ENCODE peak calls at places on chromosomes 16 and 17, in six cellular contexts. B is NCI-H345, J is islet precursor cell, E is T-cell, D is neural crest cell, V is NCI-H1105. M is an unnamed sample.

GRCh38 chr16:84641643-84642358 is 6.5 kb upstream of the KLHL36 start:
- DNase-seq in D (no peak), B (no peak), E (no peak), V (no peak), J (no peak), M (peak)

GRCh38 chr17:33284022-33284421 is 9.1 kb downstream of the ASIC2 start:
- DNase-seq in D (no peak), B (peak), E (no peak), J (no peak), V (no peak), M (no peak)

GRCh38 chr17:77323413-77324171 is 182.8 kb downstream of the SEC14L1 start:
- DNase-seq in E (no peak), B (no peak), V (no peak), D (no peak), J (no peak), M (no peak)

GRCh38 chr17:57707892-57708291 is 37.2 kb downstream of the CCDC182 start:
- DNase-seq in J (peak), E (no peak), D (no peak), V (no peak), B (peak), M (peak)

GRCh38 chr16:50400967-50401348 is 32.2 kb upstream of the BRD7 start:
- DNase-seq in D (no peak), E (no peak), J (no peak), V (no peak), B (no peak), M (no peak)

GRCh38 chr16:3570420-3571062 is 6.7 kb downstream of the NLRC3 start:
- DNase-seq in B (no peak), V (no peak), D (no peak), E (no peak), J (peak), M (no peak)

GRCh38 chr16:88010971-88011483 is 59.8 kb downstream of the BANP start:
- DNase-seq in E (no peak), B (no peak), D (no peak), J (peak), V (no peak), M (no peak)

GRCh38 chr17:43591750-43592562 is 45.8 kb upstream of the ETV4 start:
- DNase-seq in V (no peak), E (no peak), J (peak), D (no peak), B (no peak), M (no peak)

GRCh38 chr16:71894921-71895678 is at the start of gene IST1:
- DNase-seq in V (peak), B (peak), E (peak), J (peak), D (peak), M (peak)

GRCh38 chr16:47018223-47018891 is 44.9 kb upstream of the DNAJA2 start:
- DNase-seq in B (peak), D (peak), V (peak), J (peak), E (no peak), M (no peak)

GRCh38 chr17:45341389-45342158 is 24.8 kb upstream of the MAP3K14 start:
- DNase-seq in J (peak), B (peak), V (no peak), D (peak), E (no peak), M (no peak)

GRCh38 chr16:50050802-50051201 is 15.0 kb upstream of the HEATR3 start:
- DNase-seq in E (no peak), V (no peak), J (no peak), B (no peak), D (no peak), M (no peak)

GRCh38 chr16:86806838-86807351 is 228.5 kb downstream of the FOXL1 start:
- DNase-seq in B (no peak), V (no peak), D (no peak), J (peak), E (no peak), M (no peak)

GRCh38 chr17:7307686-7308624 is 527 bp downstream of the EIF5A start:
- DNase-seq in E (peak), B (no peak), V (no peak), D (peak), J (peak), M (no peak)

GRCh38 chr16:4682616-4683254 is 10.6 kb upstream of the NUDT16L1 start:
- DNase-seq in J (peak), V (no peak), D (peak), E (no peak), B (no peak), M (no peak)

GRCh38 chr17:78822552-78822951 is 18.1 kb downstream of the USP36 start:
- DNase-seq in D (no peak), J (peak), B (no peak), V (no peak), E (no peak), M (no peak)

GRCh38 chr17:44267165-44267455 is 825 bp downstream of the SLC4A1 start:
- DNase-seq in D (no peak), J (no peak), V (no peak), B (no peak), E (no peak), M (no peak)

GRCh38 chr17:72474740-72475477 is 354.1 kb downstream of the SOX9 start:
- DNase-seq in E (no peak), D (no peak), V (no peak), B (no peak), J (no peak), M (no peak)

GRCh38 chr17:36807496-36808180 is 129.6 kb upstream of the LHX1 start:
- DNase-seq in D (no peak), E (no peak), J (peak), B (no peak), V (no peak), M (no peak)

GRCh38 chr17:7548585-7549400 is at the start of gene TNFSF12:
- DNase-seq in V (no peak), B (peak), J (peak), D (peak), E (peak), M (no peak)

GRCh38 chr16:57042157-57043111 is 49.9 kb upstream of the CPNE2 start:
- DNase-seq in B (no peak), D (no peak), E (peak), J (no peak), V (no peak), M (no peak)

GRCh38 chr17:62912363-62912762 is 53.7 kb upstream of the TANC2 start:
- DNase-seq in V (no peak), B (no peak), E (no peak), D (no peak), J (no peak), M (no peak)

GRCh38 chr17:65601881-65602280 is 40.4 kb upstream of the AXIN2 start:
- DNase-seq in V (no peak), D (no peak), E (no peak), J (no peak), B (no peak), M (no peak)

GRCh38 chr17:72301887-72302286 is 181.1 kb downstream of the SOX9 start:
- DNase-seq in D (no peak), V (no peak), B (no peak), J (no peak), E (no peak), M (no peak)

GRCh38 chr17:18278867-18279266 is 18.4 kb downstream of the MIEF2 start:
- DNase-seq in E (no peak), B (no peak), J (no peak), V (no peak), D (no peak), M (no peak)

GRCh38 chr16:81445926-81446317 is 1.3 kb downstream of the CMIP start:
- DNase-seq in E (no peak), V (no peak), B (no peak), J (no peak), D (no peak), M (no peak)

GRCh38 chr16:49788936-49789335 is 67.0 kb downstream of the ZNF423 start:
- DNase-seq in B (no peak), V (no peak), E (no peak), J (no peak), D (no peak), M (no peak)

GRCh38 chr16:49643429-49644142 is 212.3 kb downstream of the ZNF423 start:
- DNase-seq in B (no peak), V (no peak), J (no peak), E (no peak), D (no peak), M (no peak)

GRCh38 chr17:65191805-65192740 is 54.9 kb downstream of the RGS9 start:
- DNase-seq in D (no peak), E (no peak), J (peak), B (no peak), V (no peak), M (no peak)

GRCh38 chr17:8665681-8666080 is 35.2 kb upstream of the MYH10 start:
- DNase-seq in E (no peak), B (no peak), J (no peak), D (no peak), V (no peak), M (no peak)

GRCh38 chr16:69397821-69398521 is 12.2 kb upstream of the TERF2 start:
- DNase-seq in E (no peak), D (peak), B (no peak), J (peak), V (no peak), M (peak)

GRCh38 chr16:13421726-13422125 is 498.2 kb upstream of the ERCC4 start:
- DNase-seq in D (no peak), J (peak), E (no peak), B (no peak), V (no peak), M (no peak)

GRCh38 chr17:8223356-8224063 is 13.1 kb upstream of the AURKB start:
- DNase-seq in D (peak), B (peak), V (peak), J (peak), E (peak), M (peak)

GRCh38 chr16:89365044-89365467 is 125.3 kb downstream of the ANKRD11 start:
- DNase-seq in E (no peak), J (no peak), V (no peak), B (no peak), D (no peak), M (no peak)

M was measured in NCI-H1694.